ENCODE peak calls at places on chromosomes 6 and 20, in five cellular contexts. Y is pancreas, W is MM.1S, G is brain microvascular endothelial cell, E is cardiac muscle cell. M is an unnamed sample.

GRCh38 chr6:11969092-11969491 is 43.0 kb upstream of the HIVEP1 start:
- DNase-seq in W (no peak), Y (no peak), G (peak; percentile 47), E (peak; percentile 91), M (no peak)

GRCh38 chr6:44102527-44102926 is 24.7 kb downstream of the MRPL14 start:
- DNase-seq in W (no peak), Y (no peak), E (no peak), G (no peak), M (no peak)

GRCh38 chr6:113642714-113643442 is 214.3 kb upstream of the MARCKS start:
- DNase-seq in E (peak; percentile 26), Y (peak; percentile 84), G (no peak), W (peak; percentile 45), M (no peak)

GRCh38 chr20:316316-317068 is 8.9 kb upstream of the SOX12 start:
- DNase-seq in Y (no peak), W (no peak), G (no peak), E (no peak), M (no peak)

GRCh38 chr20:3195607-3196230 is 8.8 kb downstream of the DDRGK1 start:
- DNase-seq in G (no peak), W (no peak), E (no peak), Y (no peak), M (no peak)

GRCh38 chr20:4060054-4060795 is 44.9 kb upstream of the RNF24 start:
- DNase-seq in E (no peak), W (no peak), Y (peak; percentile 52), G (no peak), M (peak; percentile 46)

GRCh38 chr6:40249935-40250334 is 315.7 kb upstream of the MOCS1 start:
- DNase-seq in G (no peak), E (no peak), Y (no peak), W (no peak), M (no peak)

GRCh38 chr6:167643716-167644115 is 183.0 kb upstream of the AFDN start:
- DNase-seq in Y (no peak), G (no peak), W (no peak), E (no peak), M (no peak)

GRCh38 chr6:56689114-56689513 is 46.4 kb upstream of the DST start:
- DNase-seq in G (no peak), E (no peak), W (peak; percentile 77), Y (no peak), M (no peak)

GRCh38 chr6:155091756-155092155 is 96.6 kb downstream of the TIAM2 start:
- DNase-seq in W (no peak), Y (no peak), E (no peak), G (no peak), M (no peak)

GRCh38 chr20:59297641-59298040 is 2.8 kb upstream of the EDN3 start:
- DNase-seq in W (no peak), G (no peak), E (no peak), Y (no peak), M (no peak)

GRCh38 chr6:23173231-23173630 is 603.9 kb downstream of the HDGFL1 start:
- DNase-seq in Y (no peak), G (no peak), W (no peak), E (peak; percentile 23), M (no peak)

GRCh38 chr6:112304680-112305079 is 42.5 kb upstream of the RFPL4B start:
- DNase-seq in G (no peak), Y (no peak), E (no peak), W (no peak), M (no peak)

GRCh38 chr20:20498081-20498861 is 130.4 kb downstream of the INSM1 start:
- DNase-seq in Y (no peak), E (no peak), G (no peak), W (no peak), M (no peak)

GRCh38 chr6:11978169-11978987 is 33.7 kb upstream of the HIVEP1 start:
- DNase-seq in Y (no peak), G (no peak), W (no peak), E (no peak), M (no peak)

GRCh38 chr6:128632131-128632530 is 111.7 kb upstream of the PTPRK start:
- DNase-seq in Y (no peak), E (peak; percentile 30), G (no peak), W (no peak), M (no peak)

GRCh38 chr6:75202676-75203131 is 3.1 kb downstream of the COL12A1 start:
- DNase-seq in W (no peak), E (peak; percentile 68), G (no peak), Y (no peak), M (no peak)

GRCh38 chr6:100657678-100658330 is 193.1 kb upstream of the SIM1 start:
- DNase-seq in Y (no peak), E (peak; percentile 39), G (no peak), W (peak; percentile 45), M (no peak)

GRCh38 chr20:45950330-45950646 is 15.8 kb downstream of the PCIF1 start:
- DNase-seq in W (no peak), Y (no peak), E (no peak), G (no peak), M (no peak)

GRCh38 chr6:44291841-44292240 is 21.3 kb downstream of the AARS2 start:
- DNase-seq in Y (no peak), W (no peak), G (no peak), E (no peak), M (peak; percentile 11)

GRCh38 chr6:47672816-47673215 is 25.6 kb upstream of the ADGRF4 start:
- DNase-seq in G (no peak), E (no peak), W (no peak), Y (no peak), M (no peak)

GRCh38 chr6:40788661-40789111 is 201.5 kb upstream of the LRFN2 start:
- DNase-seq in W (no peak), Y (peak; percentile 26), G (no peak), E (peak; percentile 23), M (no peak)

GRCh38 chr20:24048014-24048611 is 59.5 kb upstream of the GGTLC1 start:
- DNase-seq in Y (no peak), W (no peak), E (no peak), G (no peak), M (no peak)

GRCh38 chr6:8027965-8028651 is 36.1 kb downstream of the BLOC1S5 start:
- DNase-seq in Y (no peak), W (no peak), E (peak; percentile 61), G (peak; percentile 24), M (no peak)

GRCh38 chr20:24959591-24960301 is 10.7 kb downstream of the CST7 start:
- DNase-seq in W (no peak), G (no peak), Y (no peak), E (no peak), M (no peak)

GRCh38 chr6:100099189-100100074 is 105.4 kb upstream of the MCHR2 start:
- DNase-seq in G (no peak), E (peak; percentile 47), Y (no peak), W (peak; percentile 39), M (no peak)

GRCh38 chr6:5989141-5989723 is 17.5 kb downstream of the NRN1 start:
- DNase-seq in E (no peak), G (no peak), Y (no peak), W (no peak), M (peak; percentile 38)

GRCh38 chr6:112362827-112363565 is 15.9 kb downstream of the RFPL4B start:
- DNase-seq in Y (no peak), W (no peak), E (no peak), G (peak; percentile 10), M (no peak)

GRCh38 chr6:150881911-150882481 is 16.5 kb downstream of the MTHFD1L start:
- DNase-seq in E (peak; percentile 98), G (peak; percentile 99), Y (no peak), W (no peak), M (no peak)

GRCh38 chr6:5670381-5670780 is 336.3 kb downstream of the NRN1 start:
- DNase-seq in W (no peak), Y (no peak), E (no peak), G (no peak), M (no peak)

GRCh38 chr6:132298344-132298949 is 102.8 kb downstream of the MOXD1 start:
- DNase-seq in G (peak; percentile 73), E (peak; percentile 70), W (peak; percentile 66), Y (no peak), M (no peak)

GRCh38 chr6:105994522-105995402 is 91.4 kb upstream of the PRDM1 start:
- DNase-seq in W (peak; percentile 46), G (peak; percentile 37), Y (no peak), E (peak; percentile 59), M (peak; percentile 60)

GRCh38 chr20:44716309-44717106 is 1.3 kb downstream of the CCN5 start:
- DNase-seq in Y (no peak), E (no peak), W (no peak), G (no peak), M (no peak)

GRCh38 chr6:42294759-42295158 is 77.1 kb upstream of the MRPS10 start:
- DNase-seq in E (peak; percentile 34), Y (no peak), W (no peak), G (peak; percentile 58), M (no peak)

GRCh38 chr6:90860822-90861601 is 274.1 kb upstream of the MAP3K7 start:
- DNase-seq in Y (no peak), E (peak; percentile 12), W (no peak), G (no peak), M (no peak)

GRCh38 chr6:66361886-66362285 is 654.9 kb upstream of the EYS start:
- DNase-seq in E (no peak), W (no peak), Y (no peak), G (no peak), M (peak; percentile 42)

GRCh38 chr20:48298424-48298823 is 513.1 kb upstream of the SULF2 start:
- DNase-seq in E (no peak), G (no peak), Y (no peak), W (no peak), M (no peak)
- H3K27ac ChIP-seq in E (no peak overlapping the region), G (peak overlapping the region; percentile 50), Y (no peak overlapping the region), W (no peak overlapping the region), M (no peak overlapping the region)

GRCh38 chr20:37692447-37693166 is 1.2 kb upstream of the CTNNBL1 start:
- DNase-seq in G (no peak), W (no peak), E (no peak), Y (no peak), M (no peak)

GRCh38 chr20:37690626-37691369 is 3.0 kb upstream of the CTNNBL1 start:
- DNase-seq in W (no peak), G (no peak), Y (no peak), E (no peak), M (no peak)

GRCh38 chr20:37686762-37687477 is 6.9 kb upstream of the CTNNBL1 start:
- DNase-seq in E (no peak), G (peak; percentile 24), Y (no peak), W (no peak), M (no peak)

GRCh38 chr20:37688093-37688492 is 5.7 kb upstream of the CTNNBL1 start:
- DNase-seq in G (no peak), W (no peak), Y (no peak), E (no peak), M (no peak)

DNA sequence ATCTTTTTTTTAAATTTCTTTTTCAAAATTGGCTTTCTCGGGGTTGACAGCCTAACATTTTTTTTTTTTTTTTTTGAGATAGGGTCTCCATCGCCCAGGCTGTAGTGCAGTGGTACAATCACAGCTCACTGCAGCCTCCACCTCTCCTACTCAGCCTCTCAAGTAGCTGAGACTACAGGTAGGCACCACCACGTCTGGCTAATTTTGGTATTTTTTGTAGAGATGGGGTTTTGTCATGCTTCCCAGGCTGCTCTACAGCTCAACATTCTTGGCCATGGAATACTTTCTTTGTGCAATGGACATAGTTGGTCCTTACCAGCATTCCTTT is 6.4 kb upstream of the CTNNBL1 start:
- DNase-seq in E (no peak), G (no peak), Y (no peak), W (no peak), M (no peak)
- H3K27me3 ChIP-seq in E (peaks cover 35% of the 10 kb centered on the region), G (peaks cover 2% of the 10 kb centered on the region), Y (no peaks in the 10 kb centered on the region), W (peaks cover 11% of the 10 kb centered on the region), M (no peaks in the 10 kb centered on the region)

GRCh38 chr6:157614026-157614484 is 209.0 kb upstream of the SNX9 start:
- DNase-seq in E (peak; percentile 10), G (no peak), W (no peak), Y (no peak), M (no peak)
- TF ChIP-seq CTCF in E (no peak), G (no peak), W (no peak), Y (no peak), M (no peak)

GRCh38 chr6:4446982-4447381 is 311.6 kb upstream of the ECI2 start:
- DNase-seq in Y (no peak), E (peak; percentile 88), G (peak; percentile 82), W (peak; percentile 30), M (no peak)
- H3K27ac ChIP-seq in Y (no peak overlapping the region), E (no peak overlapping the region), G (peak overlapping the region; percentile 89), W (no peak overlapping the region), M (no peak overlapping the region)